ENCODE peak calls at places on chromosomes 13 and 19, in six cellular contexts. L is fibroblast of mammary gland, D is thoracic aorta, C is GM06990, S is cardiac fibroblast, Z is fibroblast of the aortic adventitia. F is an unnamed sample.

GRCh38 chr13:79079351-79079839 is 326.7 kb downstream of the RBM26 start:
- DNase-seq in S (no peak), D (no peak), L (no peak), C (no peak), Z (no peak), F (no peak)

GRCh38 chr13:98749501-98749900 is 3.0 kb downstream of the SLC15A1 start:
- DNase-seq in C (no peak), Z (peak), L (peak), S (peak), D (no peak), F (no peak)

GRCh38 chr13:74969419-74969818 is 512.5 kb downstream of the TBC1D4 start:
- DNase-seq in C (no peak), S (no peak), D (no peak), L (no peak), Z (no peak), F (no peak)

GRCh38 chr13:107767119-107767518 is 448.2 kb downstream of the LIG4 start:
- DNase-seq in L (no peak), D (no peak), Z (no peak), S (no peak), C (no peak), F (no peak)

GRCh38 chr13:42808572-42808971 is 27.2 kb downstream of the FAM216B start:
- DNase-seq in Z (no peak), D (no peak), C (no peak), S (no peak), L (peak), F (no peak)

GRCh38 chr19:15197275-15198005 is 3.4 kb downstream of the NOTCH3 start:
- DNase-seq in S (peak), D (no peak), L (peak), Z (no peak), C (no peak), F (no peak)

GRCh38 chr19:46124638-46125115 is at the start of gene IGFL3:
- DNase-seq in C (no peak), L (peak), S (peak), D (no peak), Z (no peak), F (no peak)

GRCh38 chr19:46192990-46193650 is 36.4 kb upstream of the IGFL1 start:
- DNase-seq in Z (peak), S (peak), C (no peak), D (no peak), L (peak), F (peak)

GRCh38 chr19:54896036-54896435 is 9.9 kb upstream of the NCR1 start:
- DNase-seq in Z (no peak), D (no peak), C (no peak), L (no peak), S (no peak), F (no peak)

GRCh38 chr13:75660694-75661093 is 24.6 kb downstream of the LMO7 start:
- DNase-seq in D (no peak), L (no peak), Z (no peak), C (no peak), S (no peak), F (no peak)

GRCh38 chr13:27970382-27971235 is 1.5 kb upstream of the CDX2 start:
- DNase-seq in C (no peak), L (no peak), Z (no peak), D (no peak), S (no peak), F (no peak)

GRCh38 chr19:16074488-16075365 is 1.6 kb upstream of the TPM4 start:
- DNase-seq in L (no peak), D (no peak), Z (no peak), C (no peak), S (peak), F (no peak)

GRCh38 chr13:103386341-103386740 is 320.1 kb upstream of the SLC10A2 start:
- DNase-seq in L (peak), C (no peak), Z (peak), S (peak), D (no peak), F (no peak)

GRCh38 chr13:25085125-25085742 is 10.7 kb upstream of the PABPC3 start:
- DNase-seq in C (no peak), S (peak), D (no peak), L (peak), Z (peak), F (no peak)

GRCh38 chr19:46404039-46404883 is 9.1 kb downstream of the CCDC8 start:
- DNase-seq in L (peak), D (no peak), S (no peak), C (no peak), Z (peak), F (peak)

GRCh38 chr19:18543814-18544475 is 572 bp upstream of the FKBP8 start:
- DNase-seq in L (peak), S (peak), D (no peak), C (peak), Z (peak), F (peak)

GRCh38 chr13:34416833-34417425 is 525.1 kb upstream of the NBEA start:
- DNase-seq in Z (peak), C (no peak), S (peak), D (peak), L (peak), F (no peak)

GRCh38 chr13:40922437-40923040 is 96.6 kb downstream of the ELF1 start:
- DNase-seq in Z (no peak), L (no peak), S (no peak), C (peak), D (no peak), F (peak)

GRCh38 chr13:48595330-48596127 is 58.2 kb upstream of the CYSLTR2 start:
- DNase-seq in C (no peak), Z (peak), D (no peak), S (peak), L (peak), F (peak)

GRCh38 chr19:19201697-19202630 is 1.2 kb downstream of the NR2C2AP start:
- DNase-seq in L (no peak), D (no peak), C (no peak), S (no peak), Z (no peak), F (no peak)

GRCh38 chr13:79492313-79492798 is 11.4 kb downstream of the NDFIP2 start:
- DNase-seq in Z (peak), D (no peak), L (peak), S (peak), C (no peak), F (no peak)

GRCh38 chr13:39684531-39685137 is 29.2 kb downstream of the COG6 start:
- DNase-seq in D (no peak), Z (peak), S (peak), L (peak), C (peak), F (no peak)

GRCh38 chr13:41639955-41640780 is 182.8 kb downstream of the RGCC start:
- DNase-seq in D (no peak), Z (peak), L (peak), C (no peak), S (peak), F (no peak)

GRCh38 chr13:24107955-24108614 is 52.4 kb upstream of the SPATA13 start:
- DNase-seq in D (no peak), Z (no peak), L (peak), S (no peak), C (no peak), F (no peak)

GRCh38 chr19:51615991-51616390 is 14.2 kb downstream of the SIGLEC5 start:
- DNase-seq in Z (no peak), S (no peak), D (no peak), C (no peak), L (no peak), F (no peak)

GRCh38 chr13:95656386-95657015 is 12.0 kb upstream of the DZIP1 start:
- DNase-seq in D (no peak), L (no peak), S (no peak), Z (no peak), C (no peak), F (no peak)

GRCh38 chr13:95659500-95659899 is 15.0 kb upstream of the DZIP1 start:
- DNase-seq in L (no peak), D (no peak), S (no peak), Z (no peak), C (no peak), F (no peak)

DNA sequence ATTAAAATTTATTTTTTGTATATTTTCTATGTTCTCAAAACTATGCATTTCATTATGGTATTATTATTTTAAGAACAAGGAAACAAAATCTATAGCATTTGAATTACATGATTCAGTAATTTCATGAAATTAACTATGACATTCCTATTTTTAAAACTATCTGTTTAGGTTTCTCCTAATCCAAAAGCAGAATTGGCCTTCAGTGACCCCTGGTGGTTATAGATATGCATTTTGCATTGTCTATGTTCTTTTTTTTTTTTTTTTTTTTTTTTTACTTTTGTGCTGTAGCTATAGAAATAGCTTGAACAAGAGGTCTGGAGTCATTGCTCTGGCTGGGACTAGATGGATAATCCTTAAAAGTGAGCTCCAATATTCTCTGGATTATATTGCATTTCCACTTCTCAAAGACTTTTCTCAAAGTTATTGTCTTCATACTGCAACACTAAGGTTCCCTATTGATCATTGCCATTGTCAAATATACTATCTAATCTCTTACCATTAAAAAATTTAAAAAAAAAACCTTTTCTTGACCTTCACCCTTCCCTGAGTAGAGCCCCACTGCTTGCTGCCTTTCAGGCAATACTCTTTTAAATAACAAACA is 15.9 kb upstream of the DNAJC3 start:
- DNase-seq in D (no peak), C (no peak), L (peak), Z (peak), S (peak), F (no peak)
- TF ChIP-seq CTCF in D (peak), C (peak), L (peak), Z (peak), S (peak), F (peak)

GRCh38 chr19:17242431-17243208 is 3.1 kb downstream of the NR2F6 start:
- DNase-seq in D (no peak), L (no peak), C (no peak), S (no peak), Z (no peak), F (no peak)
- H3K4me3 ChIP-seq in D (peak), L (no peak), C (no peak), S (peak), Z (peak), F (peak)

DNA sequence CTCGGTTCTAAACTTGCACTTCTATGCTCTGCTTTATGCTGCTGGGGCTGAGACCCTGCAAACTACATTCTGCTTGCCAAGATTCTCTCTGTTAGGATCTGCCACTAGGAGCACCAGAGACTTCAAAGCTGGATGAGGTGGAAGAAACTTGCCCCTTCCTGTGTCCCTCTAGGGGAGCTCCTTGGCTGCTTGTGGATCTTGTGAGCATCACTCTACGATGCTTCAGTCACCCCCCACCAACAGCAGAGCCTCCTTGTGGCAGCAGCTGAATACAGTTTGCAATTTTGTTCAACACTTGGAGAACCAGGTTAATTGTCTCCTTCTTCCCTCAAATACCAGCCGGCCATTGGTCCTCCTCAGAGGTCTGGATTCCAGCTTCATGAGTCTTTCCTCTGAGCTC is 310.6 kb downstream of the FGF14 start:
- DNase-seq in C (no peak), L (peak), S (peak), D (no peak), Z (no peak), F (no peak)
- TF ChIP-seq CTCF in C (peak), L (no peak), S (peak), D (no peak), Z (no peak), F (no peak)

GRCh38 chr13:77502104-77502720 is 33.3 kb upstream of the SCEL start:
- DNase-seq in S (no peak), L (no peak), Z (no peak), D (no peak), C (peak), F (no peak)
- H3K4me3 ChIP-seq in S (no peak), L (no peak), Z (no peak), D (no peak), C (no peak), F (no peak)

DNA sequence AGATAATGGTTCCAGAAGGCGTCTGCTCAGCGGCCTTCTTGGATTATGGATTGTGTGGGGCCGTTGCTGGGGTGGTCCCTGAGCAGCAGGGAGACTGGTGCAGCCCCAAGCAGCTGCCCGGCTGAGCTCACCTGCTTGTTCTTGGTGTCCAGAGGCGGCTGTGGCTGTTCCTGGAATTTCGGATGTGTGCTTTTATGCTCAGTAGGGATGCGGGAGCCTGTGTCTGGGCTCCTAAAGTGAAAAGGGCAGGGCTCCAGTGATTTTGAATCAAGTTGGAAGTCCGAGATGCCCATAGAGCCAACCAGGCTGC is 211.5 kb upstream of the TSHZ3 start:
- DNase-seq in Z (no peak), S (no peak), C (no peak), L (no peak), D (no peak), F (no peak)
- TF ChIP-seq CTCF in Z (no peak), S (no peak), C (no peak), L (no peak), D (no peak), F (no peak)

GRCh38 chr19:7550987-7551761 is 15.7 kb downstream of the PNPLA6 start:
- DNase-seq in C (no peak), S (peak), Z (no peak), L (peak), D (no peak), F (peak)
- H3K4me3 ChIP-seq in C (no peak), S (no peak), Z (no peak), L (no peak), D (peak), F (peak)

F was measured in right lobe of liver.